ENCODE peak calls at places on chromosome 19, in five cellular contexts. M is IMR-90, D is endodermal cell, S is PC-3, U is HCT116. R is an unnamed sample. For H3K4me1, the result is how much of the 10 kb centered on the place peaks cover.

GRCh38 chr19:16769385-16769784 is 49.7 kb downstream of the NWD1 start:
- DNase-seq in M (no peak), D (no peak), S (no peak), U (no peak), R (no peak)

GRCh38 chr19:4291200-4291732 is 10.9 kb downstream of the TMIGD2 start:
- DNase-seq in M (no peak), D (no peak), S (no peak), U (no peak), R (no peak)

GRCh38 chr19:18905058-18905456 is 9.1 kb upstream of the CERS1 start:
- DNase-seq in M (no peak), D (no peak), S (no peak), U (no peak), R (no peak)

GRCh38 chr19:16061943-16062342 is 14.4 kb upstream of the TPM4 start:
- DNase-seq in M (no peak), D (no peak), S (no peak), U (no peak), R (no peak)

GRCh38 chr19:42113641-42114348 is 18.5 kb downstream of the POU2F2 start:
- DNase-seq in M (peak), D (peak), S (peak), U (peak), R (peak)

GRCh38 chr19:49916839-49917733 is 11.9 kb upstream of the ATF5 start:
- DNase-seq in M (no peak), D (peak), S (no peak), U (no peak), R (no peak)

GRCh38 chr19:11044436-11044835 is 44.8 kb upstream of the LDLR start:
- DNase-seq in M (no peak), D (no peak), S (no peak), U (no peak), R (no peak)

GRCh38 chr19:4870025-4870700 is 2.7 kb upstream of the PLIN3 start:
- DNase-seq in M (peak), D (peak), S (peak), U (peak), R (no peak)

GRCh38 chr19:30694156-30694555 is 322.0 kb downstream of the ZNF536 start:
- DNase-seq in M (no peak), D (no peak), S (no peak), U (no peak), R (no peak)

GRCh38 chr19:47723573-47723923 is 10.3 kb downstream of the EHD2 start:
- DNase-seq in M (peak), D (no peak), S (peak), U (no peak), R (peak)

GRCh38 chr19:45477216-45477615 is 9.4 kb downstream of the FOSB start:
- DNase-seq in M (no peak), D (no peak), S (no peak), U (no peak), R (no peak)

GRCh38 chr19:7478173-7478842 is 10.5 kb downstream of the PEX11G start:
- DNase-seq in M (no peak), D (no peak), S (no peak), U (no peak), R (no peak)

GRCh38 chr19:55384576-55385235 is 614 bp upstream of the TMEM238 start:
- DNase-seq in M (no peak), D (peak), S (no peak), U (no peak), R (peak)

GRCh38 chr19:9793051-9793591 is 24.6 kb upstream of the ZNF846 start:
- DNase-seq in M (peak), D (no peak), S (peak), U (no peak), R (peak)

GRCh38 chr19:16327911-16328823 is 3.5 kb downstream of the KLF2 start:
- DNase-seq in M (peak), D (no peak), S (no peak), U (no peak), R (peak)

GRCh38 chr19:40150170-40150569 is 41.1 kb upstream of the MAP3K10 start:
- DNase-seq in M (peak), D (no peak), S (no peak), U (no peak), R (no peak)

GRCh38 chr19:54248016-54248601 is 5.5 kb upstream of the LILRA6 start:
- DNase-seq in M (peak), D (peak), S (no peak), U (no peak), R (no peak)

GRCh38 chr19:9323557-9323918 is 441 bp upstream of the ZNF559 start:
- DNase-seq in M (peak), D (no peak), S (peak), U (peak), R (peak)

GRCh38 chr19:13850910-13851753 is 25.8 kb upstream of the NANOS3 start:
- DNase-seq in M (peak), D (peak), S (peak), U (peak), R (no peak)

GRCh38 chr19:6074709-6075403 is 35.4 kb downstream of the RFX2 start:
- DNase-seq in M (no peak), D (no peak), S (no peak), U (no peak), R (no peak)

GRCh38 chr19:41308450-41309224 is 1.3 kb upstream of the CCDC97 start:
- DNase-seq in M (peak), D (peak), S (peak), U (peak), R (peak)

GRCh38 chr19:14434543-14435319 is 1.6 kb downstream of the PKN1 start:
- DNase-seq in M (peak), D (no peak), S (peak), U (no peak), R (no peak)

GRCh38 chr19:9782282-9782681 is 13.7 kb upstream of the ZNF846 start:
- DNase-seq in M (no peak), D (no peak), S (no peak), U (no peak), R (no peak)

GRCh38 chr19:33950141-33950805 is 153.6 kb downstream of the KCTD15 start:
- DNase-seq in M (no peak), D (peak), S (no peak), U (no peak), R (no peak)

GRCh38 chr19:46648961-46649960 is 11.7 kb downstream of the DACT3 start:
- DNase-seq in M (no peak), D (no peak), S (no peak), U (no peak), R (no peak)

GRCh38 chr19:32373614-32374295 is 28.3 kb downstream of the ZNF507 start:
- DNase-seq in M (peak), D (no peak), S (peak), U (peak), R (no peak)

GRCh38 chr19:10419200-10419645 is 1.1 kb upstream of the PDE4A start:
- DNase-seq in M (no peak), D (peak), S (no peak), U (no peak), R (peak)

GRCh38 chr19:49212302-49212701 is 54.7 kb downstream of the TRPM4 start:
- DNase-seq in M (no peak), D (no peak), S (peak), U (no peak), R (no peak)

GRCh38 chr19:11019262-11019661 is 58.4 kb downstream of the SMARCA4 start:
- DNase-seq in M (no peak), D (no peak), S (no peak), U (no peak), R (no peak)

DNA sequence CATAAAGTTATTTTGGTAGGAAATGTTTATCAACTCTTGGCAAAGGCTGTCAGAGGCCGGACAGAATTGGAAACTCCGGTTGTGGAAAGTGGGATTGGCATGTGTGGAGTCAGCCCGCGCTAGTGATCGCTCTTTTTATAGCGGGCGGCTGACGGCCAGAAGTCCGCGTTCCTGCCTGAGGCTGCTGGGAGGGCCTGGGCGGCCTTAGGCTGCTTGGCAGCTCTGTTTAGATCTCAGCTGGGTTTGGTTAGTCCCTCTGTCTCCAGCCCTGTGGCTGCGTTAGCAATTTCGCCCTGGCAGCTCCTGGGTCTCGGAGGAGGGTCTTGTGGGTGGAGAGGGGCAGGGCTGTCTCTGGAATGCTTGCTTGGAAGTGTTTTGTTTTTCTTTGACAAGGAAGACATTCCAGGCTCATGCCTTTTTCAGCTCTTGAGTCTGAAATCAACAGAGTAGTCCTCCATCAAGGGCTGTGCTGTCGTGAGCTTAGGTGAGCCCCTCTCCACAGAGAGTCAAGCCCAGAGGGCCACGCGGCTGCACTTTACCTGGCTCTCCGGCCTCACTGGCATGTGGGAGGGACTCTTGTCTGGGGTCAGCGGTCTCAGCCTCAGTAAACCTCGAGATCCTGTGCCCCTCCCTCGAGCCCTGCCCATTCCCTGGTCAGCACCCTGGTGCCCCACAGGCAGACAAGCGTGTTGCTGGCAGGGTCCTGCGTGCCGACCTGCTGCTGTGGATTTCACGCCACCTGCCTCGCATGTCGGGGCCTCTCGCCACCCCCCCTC is 22.5 kb downstream of the DOT1L start:
- DNase-seq in M (peak), D (peak), S (no peak), U (no peak), R (no peak)
- H3K9ac ChIP-seq in M (no peak), D (no peak), S (no peak), U (no peak), R (no peak)

DNA sequence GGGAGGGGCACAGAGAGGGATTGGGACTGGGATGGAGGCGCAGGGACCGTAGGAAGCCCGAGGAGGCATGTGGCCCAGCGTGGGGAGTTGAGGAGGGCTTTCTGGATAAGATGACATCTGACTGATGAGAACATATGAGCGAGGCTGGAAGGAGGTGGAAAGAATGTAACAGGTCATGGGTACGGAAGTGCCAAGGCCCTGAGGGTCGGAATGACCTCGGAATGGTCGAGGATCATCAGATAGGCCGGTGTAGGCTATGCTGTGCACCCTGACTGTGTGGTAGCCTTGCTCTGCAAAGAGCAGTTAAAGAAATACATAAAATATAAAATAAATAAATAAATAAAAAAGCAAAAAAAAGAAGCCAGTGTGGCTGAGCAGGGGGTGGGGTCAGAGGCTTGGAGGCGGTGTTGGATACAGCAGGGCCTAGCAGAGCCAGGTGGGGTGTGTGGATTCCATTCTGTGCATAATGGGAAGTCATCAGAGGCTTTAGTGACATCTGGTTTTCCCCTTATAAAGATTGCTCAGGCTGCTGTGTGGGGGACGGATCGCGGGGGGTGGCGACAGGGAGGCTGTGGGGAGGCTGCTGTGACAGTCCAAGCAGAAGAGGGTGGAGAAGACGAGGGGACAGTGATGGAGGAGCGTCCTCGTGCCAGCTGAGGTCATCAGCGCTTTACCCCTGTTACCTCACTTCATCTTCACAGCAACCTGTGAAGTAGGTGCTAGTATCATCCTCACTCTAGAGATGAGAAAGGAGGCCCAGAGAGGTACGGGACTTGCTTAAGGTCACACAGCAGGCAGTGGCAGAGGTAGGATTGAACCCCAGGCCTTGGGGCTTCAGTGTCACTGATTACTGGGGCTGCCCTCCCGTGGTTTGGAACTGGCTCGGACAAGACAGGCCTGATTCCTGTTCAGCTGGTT is 5.0 kb downstream of the PAK4 start:
- DNase-seq in M (no peak), D (peak), S (no peak), U (no peak), R (no peak)
- H3K4me1 ChIP-seq in M (under half), D (under half), S (under half), U (under half), R (under half)

GRCh38 chr19:58305065-58305931 is at the start of gene ERVK3-1:
- DNase-seq in M (peak), D (peak), S (peak), U (peak), R (peak)

GRCh38 chr19:58304748-58305064 is 471 bp upstream of the ERVK3-1 start:
- DNase-seq in M (no peak), D (no peak), S (no peak), U (no peak), R (no peak)

GRCh38 chr19:58296086-58296485 is 9.1 kb upstream of the ERVK3-1 start:
- DNase-seq in M (no peak), D (no peak), S (no peak), U (no peak), R (no peak)

GRCh38 chr19:58304255-58304654 is 922 bp upstream of the ERVK3-1 start:
- DNase-seq in M (no peak), D (no peak), S (no peak), U (no peak), R (no peak)

DNA sequence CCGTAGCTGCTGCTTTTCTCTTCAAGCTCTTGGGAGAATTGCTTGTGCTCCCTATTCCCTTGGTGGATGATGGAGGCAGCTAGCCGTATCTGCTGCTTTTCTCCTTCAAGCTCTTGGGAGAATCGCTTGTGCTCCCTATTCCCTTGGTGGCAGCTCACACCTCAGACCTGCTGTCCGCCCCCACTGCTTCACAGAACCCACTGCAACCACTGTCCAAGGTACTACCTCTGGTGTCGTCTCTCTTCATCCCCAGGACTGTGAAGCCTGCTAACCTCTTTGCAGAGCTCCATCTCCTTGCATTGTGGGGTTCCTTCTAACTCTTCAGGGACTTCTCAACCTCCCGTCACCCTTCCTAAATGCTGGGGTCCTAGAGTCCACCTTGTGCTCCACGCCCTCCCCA is 4.6 kb upstream of the ERVK3-1 start:
- DNase-seq in M (no peak), D (no peak), S (no peak), U (no peak), R (no peak)
- H3K9ac ChIP-seq in M (no peak), D (no peak), S (no peak), U (no peak), R (no peak)

GRCh38 chr19:2984196-2984490 is 6.8 kb downstream of the TLE6 start:
- DNase-seq in M (no peak), D (peak), S (no peak), U (no peak), R (no peak)
- H3K4me1 ChIP-seq in M (under half), D (under half), S (under half), U (under half), R (under half)

DNA sequence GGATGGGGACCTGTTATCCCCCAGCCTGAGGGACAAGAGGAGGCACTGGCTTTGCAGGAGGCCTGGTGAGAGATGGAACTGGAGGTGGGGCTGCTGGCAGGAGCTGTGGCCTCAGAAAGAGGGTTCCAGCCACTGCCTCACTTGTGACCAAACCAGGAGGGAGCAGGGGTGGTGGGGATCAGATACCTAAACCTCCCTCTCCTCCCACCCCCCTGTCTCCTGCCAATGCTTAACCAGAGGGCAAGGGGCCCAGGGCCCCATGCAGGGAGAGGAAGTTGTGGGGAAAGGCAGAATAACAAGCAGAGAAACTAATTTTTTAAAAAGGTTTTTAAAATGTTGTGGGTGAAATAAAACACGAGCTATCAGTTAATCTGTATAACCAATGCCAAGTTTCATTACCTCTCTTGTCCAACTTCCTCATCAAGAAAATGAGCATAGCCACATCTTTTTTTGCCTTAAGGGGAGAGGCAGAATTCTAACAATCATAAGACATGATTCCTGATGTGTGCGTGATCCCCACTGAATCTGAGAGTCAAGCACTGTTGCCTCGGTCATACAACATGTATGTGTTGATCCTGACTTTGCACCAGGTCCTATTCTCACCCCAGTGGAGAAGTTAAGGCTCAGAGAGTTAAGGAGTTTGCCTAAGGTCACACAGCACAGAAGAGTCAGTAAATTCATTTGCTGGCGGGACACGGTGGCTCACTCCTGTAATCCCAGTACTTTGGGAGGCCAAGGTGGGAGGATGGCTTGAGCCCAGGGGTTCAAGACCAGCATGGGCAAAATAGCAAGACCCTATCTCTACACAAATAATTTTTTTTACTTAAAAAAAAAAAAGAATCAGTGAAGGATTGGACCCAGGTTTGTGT is 12.9 kb downstream of the FXYD5 start:
- DNase-seq in M (no peak), D (peak), S (no peak), U (no peak), R (no peak)
- H3K9ac ChIP-seq in M (no peak), D (no peak), S (no peak), U (no peak), R (no peak)

GRCh38 chr19:577439-578392 is 5.3 kb downstream of the BSG start:
- DNase-seq in M (no peak), D (peak), S (no peak), U (no peak), R (no peak)
- H3K4me1 ChIP-seq in M (under half), D (under half), S (under half), U (under half), R (under half)

GRCh38 chr19:58229255-58229639 is 533 bp downstream of the ZNF544 start:
- DNase-seq in M (peak), D (peak), S (peak), U (no peak), R (peak)

GRCh38 chr19:58228584-58229254 is at the start of gene ZNF544:
- DNase-seq in M (peak), D (peak), S (peak), U (peak), R (peak)

DNA sequence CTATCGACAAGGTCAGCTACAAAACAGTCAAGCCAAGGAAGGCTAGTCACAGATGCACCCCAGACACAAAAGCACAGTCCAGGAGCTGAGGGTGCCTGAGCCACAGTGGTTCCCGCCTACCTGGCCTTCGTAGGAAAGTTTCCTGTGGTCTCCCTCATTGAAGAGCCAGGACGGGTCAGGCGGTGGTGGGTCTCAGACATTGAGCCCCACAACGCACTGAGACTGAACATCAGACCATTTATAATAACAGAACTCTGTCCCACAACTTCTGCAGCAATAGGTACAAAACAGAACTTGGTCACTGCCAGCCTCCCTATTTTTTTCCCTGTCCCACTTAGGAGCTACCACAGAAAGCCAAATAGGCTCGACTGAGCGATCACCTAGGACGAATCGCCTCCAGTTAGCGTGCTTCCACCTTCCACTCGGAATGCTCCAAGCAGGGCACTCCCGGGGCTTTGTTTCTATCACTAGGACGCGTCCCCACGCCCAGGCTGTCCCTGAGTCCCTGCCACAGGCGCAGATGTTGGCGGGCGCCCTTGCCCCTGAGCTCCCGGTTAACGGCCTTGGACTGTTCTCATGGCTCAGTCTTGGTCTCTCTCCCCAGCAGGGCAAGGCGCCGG is 640 bp upstream of the ZNF544 start:
- DNase-seq in M (no peak), D (peak), S (no peak), U (no peak), R (no peak)
- H3K9ac ChIP-seq in M (peak), D (peak), S (peak), U (peak), R (peak)

R was measured in DND-41.